ENCODE peak calls at places on chromosome 9, in seven cellular contexts. B, L, N, J, Y, V and X are unnamed samples.

GRCh38 chr9:3875371-3876132 is 349.8 kb upstream of the RFX3 start:
- DNase-seq in B (no peak), L (no peak), N (no peak), J (peak), Y (no peak), V (no peak), X (no peak)

GRCh38 chr9:121929893-121930875 is 162.9 kb downstream of the TTLL11 start:
- DNase-seq in B (no peak), L (peak), N (no peak), J (no peak), Y (no peak), V (no peak), X (no peak)

GRCh38 chr9:86598411-86599239 is 244.4 kb upstream of the TUT7 start:
- DNase-seq in B (no peak), L (no peak), N (no peak), J (no peak), Y (no peak), V (no peak), X (peak)

GRCh38 chr9:117460743-117461142 is 45.9 kb upstream of the ASTN2 start:
- DNase-seq in B (no peak), L (no peak), N (no peak), J (no peak), Y (no peak), V (no peak), X (no peak)

GRCh38 chr9:137058651-137059234 is 4.9 kb upstream of the ENTPD2 start:
- DNase-seq in B (no peak), L (peak), N (no peak), J (no peak), Y (no peak), V (no peak), X (no peak)

GRCh38 chr9:137114613-137115393 is at the start of gene DPP7:
- DNase-seq in B (peak), L (peak), N (peak), J (peak), Y (peak), V (peak), X (no peak)

GRCh38 chr9:15824310-15824709 is 271.5 kb downstream of the CCDC171 start:
- DNase-seq in B (no peak), L (peak), N (no peak), J (peak), Y (no peak), V (no peak), X (no peak)

GRCh38 chr9:98383758-98384157 is 128.3 kb upstream of the TBC1D2 start:
- DNase-seq in B (no peak), L (no peak), N (no peak), J (peak), Y (no peak), V (no peak), X (no peak)

GRCh38 chr9:110427497-110428104 is 89.9 kb upstream of the TXNDC8 start:
- DNase-seq in B (peak), L (peak), N (no peak), J (peak), Y (peak), V (no peak), X (no peak)

GRCh38 chr9:111857555-111858211 is 38.9 kb upstream of the UGCG start:
- DNase-seq in B (no peak), L (peak), N (no peak), J (no peak), Y (no peak), V (no peak), X (no peak)

GRCh38 chr9:134671341-134672113 is 29.9 kb downstream of the COL5A1 start:
- DNase-seq in B (no peak), L (no peak), N (no peak), J (no peak), Y (peak), V (peak), X (no peak)

GRCh38 chr9:2461886-2462285 is 159.7 kb upstream of the VLDLR start:
- DNase-seq in B (no peak), L (no peak), N (no peak), J (no peak), Y (no peak), V (no peak), X (no peak)

GRCh38 chr9:96417610-96418073 is 528 bp downstream of the ZNF367 start:
- DNase-seq in B (no peak), L (no peak), N (no peak), J (no peak), Y (no peak), V (no peak), X (no peak)

GRCh38 chr9:134314950-134315715 is 11.1 kb upstream of the RXRA start:
- DNase-seq in B (no peak), L (no peak), N (no peak), J (no peak), Y (no peak), V (peak), X (no peak)

GRCh38 chr9:16768816-16769215 is 101.7 kb downstream of the BNC2 start:
- DNase-seq in B (no peak), L (peak), N (no peak), J (no peak), Y (no peak), V (no peak), X (no peak)

GRCh38 chr9:133703571-133704399 is 34.4 kb downstream of the SARDH start:
- DNase-seq in B (no peak), L (no peak), N (no peak), J (no peak), Y (no peak), V (peak), X (no peak)

GRCh38 chr9:89677696-89678393 is 73.0 kb downstream of the GADD45G start:
- DNase-seq in B (peak), L (no peak), N (no peak), J (no peak), Y (no peak), V (peak), X (no peak)

GRCh38 chr9:122904466-122904822 is 715 bp downstream of the RC3H2 start:
- DNase-seq in B (no peak), L (peak), N (no peak), J (peak), Y (no peak), V (no peak), X (no peak)

GRCh38 chr9:133125706-133126696 is 5.0 kb upstream of the RALGDS start:
- DNase-seq in B (peak), L (peak), N (no peak), J (peak), Y (peak), V (peak), X (no peak)

GRCh38 chr9:76987594-76988200 is 31.8 kb upstream of the FOXB2 start:
- DNase-seq in B (no peak), L (peak), N (no peak), J (peak), Y (no peak), V (no peak), X (no peak)

GRCh38 chr9:135797507-135798302 is 95.7 kb downstream of the KCNT1 start:
- DNase-seq in B (peak), L (peak), N (no peak), J (peak), Y (no peak), V (peak), X (no peak)

GRCh38 chr9:16526380-16526779 is 344.1 kb downstream of the BNC2 start:
- DNase-seq in B (no peak), L (no peak), N (no peak), J (peak), Y (no peak), V (no peak), X (no peak)

GRCh38 chr9:90019596-90019995 is 414.8 kb downstream of the GADD45G start:
- DNase-seq in B (no peak), L (no peak), N (no peak), J (no peak), Y (no peak), V (no peak), X (no peak)

GRCh38 chr9:131578778-131579504 is 33.6 kb downstream of the PRRT1B start:
- DNase-seq in B (peak), L (peak), N (no peak), J (no peak), Y (no peak), V (peak), X (no peak)

GRCh38 chr9:87750726-87751125 is 24.8 kb downstream of the CTSL start:
- DNase-seq in B (no peak), L (no peak), N (no peak), J (no peak), Y (no peak), V (no peak), X (no peak)

GRCh38 chr9:133589454-133590227 is 19.5 kb downstream of the FAM163B start:
- DNase-seq in B (no peak), L (no peak), N (no peak), J (no peak), Y (no peak), V (no peak), X (no peak)

GRCh38 chr9:18896531-18897179 is 136.4 kb downstream of the SAXO1 start:
- DNase-seq in B (no peak), L (peak), N (no peak), J (no peak), Y (no peak), V (no peak), X (no peak)

GRCh38 chr9:88604836-88605499 is 70.0 kb downstream of the NXNL2 start:
- DNase-seq in B (no peak), L (no peak), N (no peak), J (no peak), Y (no peak), V (no peak), X (no peak)

GRCh38 chr9:72382405-72382804 is 17.4 kb upstream of the ZFAND5 start:
- DNase-seq in B (no peak), L (no peak), N (no peak), J (peak), Y (no peak), V (no peak), X (no peak)

GRCh38 chr9:117437283-117437682 is 22.4 kb upstream of the ASTN2 start:
- DNase-seq in B (no peak), L (no peak), N (no peak), J (no peak), Y (no peak), V (no peak), X (no peak)

GRCh38 chr9:95092321-95093072 is 225.0 kb downstream of the FANCC start:
- DNase-seq in B (no peak), L (peak), N (no peak), J (peak), Y (no peak), V (peak), X (no peak)

GRCh38 chr9:99173570-99174504 is 47.9 kb downstream of the ALG2 start:
- DNase-seq in B (no peak), L (no peak), N (no peak), J (no peak), Y (no peak), V (no peak), X (peak)

GRCh38 chr9:71643330-71643729 is 125.0 kb downstream of the CEMIP2 start:
- DNase-seq in B (no peak), L (no peak), N (no peak), J (no peak), Y (no peak), V (no peak), X (no peak)

GRCh38 chr9:126698251-126698650 is 84.5 kb downstream of the LMX1B start:
- DNase-seq in B (no peak), L (no peak), N (no peak), J (no peak), Y (no peak), V (peak), X (no peak)

GRCh38 chr9:117073539-117074336 is 341.1 kb downstream of the ASTN2 start:
- DNase-seq in B (peak), L (peak), N (no peak), J (no peak), Y (no peak), V (no peak), X (no peak)

GRCh38 chr9:36592801-36593583 is 20.3 kb downstream of the MELK start:
- DNase-seq in B (no peak), L (no peak), N (no peak), J (peak), Y (no peak), V (no peak), X (no peak)

GRCh38 chr9:71680189-71680983 is 87.9 kb downstream of the CEMIP2 start:
- DNase-seq in B (no peak), L (no peak), N (no peak), J (peak), Y (no peak), V (no peak), X (no peak)

GRCh38 chr9:12922209-12922914 is 147.5 kb downstream of the LURAP1L start:
- DNase-seq in B (no peak), L (no peak), N (no peak), J (no peak), Y (no peak), V (no peak), X (no peak)
- TF ChIP-seq POLR2A in B (no peak), L (no peak), N (no peak), J (no peak), Y (no peak), V (no peak), X (no peak)

GRCh38 chr9:6757132-6757987 is at the start of gene KDM4C:
- DNase-seq in B (peak), L (peak), N (peak), J (peak), Y (peak), V (peak), X (peak)
- H3K4me3 ChIP-seq in B (peak), L (peak), N (peak), J (peak), Y (peak), V (peak), X (peak)

DNA sequence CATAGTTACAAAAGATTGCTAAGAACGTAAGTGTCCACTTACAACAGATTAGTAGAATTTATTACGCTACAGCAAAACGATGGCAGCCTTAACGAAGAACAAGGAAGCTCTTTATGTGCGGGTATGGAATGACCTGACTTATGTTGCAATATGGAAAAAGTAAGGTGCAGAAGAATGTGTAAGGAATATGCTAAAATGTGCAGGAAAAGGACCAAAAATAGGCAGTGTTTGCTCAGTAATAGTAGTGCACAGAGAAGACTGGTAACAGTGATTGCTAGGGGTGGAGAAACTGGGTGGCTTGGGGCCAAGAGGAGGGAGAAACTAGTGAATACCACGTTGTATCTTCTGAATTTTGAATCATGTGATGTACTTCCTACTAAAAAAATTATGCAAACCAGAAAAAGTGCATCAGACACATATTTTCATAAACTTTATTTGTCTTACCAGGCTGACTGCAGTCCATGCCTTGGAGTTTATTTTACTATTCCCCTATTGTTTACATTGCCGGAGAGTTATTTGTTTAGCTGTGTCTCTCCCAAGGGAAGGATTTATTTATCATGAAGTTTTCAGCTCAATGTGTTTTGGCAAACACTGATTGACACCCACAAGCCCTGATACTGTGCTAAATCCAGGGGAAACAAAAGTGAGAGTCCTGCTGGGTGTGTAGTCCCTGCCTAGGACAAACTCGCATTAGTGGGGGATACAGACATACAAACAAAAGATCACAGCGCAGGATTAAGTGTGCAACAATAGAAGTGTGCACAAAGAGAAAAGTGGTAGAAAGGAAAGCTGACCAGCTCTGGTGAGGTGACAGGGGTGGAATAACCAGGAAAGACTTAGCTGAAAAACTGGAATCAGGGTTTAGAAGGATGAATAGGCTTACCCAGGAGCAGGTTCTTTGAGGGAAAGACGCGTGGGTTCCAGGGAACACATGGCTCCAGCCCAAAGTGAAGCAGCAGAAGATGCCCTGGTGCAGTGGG is 33.9 kb upstream of the ZNF484 start:
- DNase-seq in B (peak), L (no peak), N (no peak), J (peak), Y (no peak), V (no peak), X (no peak)
- TF ChIP-seq POLR2A in B (no peak), L (no peak), N (no peak), J (no peak), Y (no peak), V (no peak), X (no peak)

DNA sequence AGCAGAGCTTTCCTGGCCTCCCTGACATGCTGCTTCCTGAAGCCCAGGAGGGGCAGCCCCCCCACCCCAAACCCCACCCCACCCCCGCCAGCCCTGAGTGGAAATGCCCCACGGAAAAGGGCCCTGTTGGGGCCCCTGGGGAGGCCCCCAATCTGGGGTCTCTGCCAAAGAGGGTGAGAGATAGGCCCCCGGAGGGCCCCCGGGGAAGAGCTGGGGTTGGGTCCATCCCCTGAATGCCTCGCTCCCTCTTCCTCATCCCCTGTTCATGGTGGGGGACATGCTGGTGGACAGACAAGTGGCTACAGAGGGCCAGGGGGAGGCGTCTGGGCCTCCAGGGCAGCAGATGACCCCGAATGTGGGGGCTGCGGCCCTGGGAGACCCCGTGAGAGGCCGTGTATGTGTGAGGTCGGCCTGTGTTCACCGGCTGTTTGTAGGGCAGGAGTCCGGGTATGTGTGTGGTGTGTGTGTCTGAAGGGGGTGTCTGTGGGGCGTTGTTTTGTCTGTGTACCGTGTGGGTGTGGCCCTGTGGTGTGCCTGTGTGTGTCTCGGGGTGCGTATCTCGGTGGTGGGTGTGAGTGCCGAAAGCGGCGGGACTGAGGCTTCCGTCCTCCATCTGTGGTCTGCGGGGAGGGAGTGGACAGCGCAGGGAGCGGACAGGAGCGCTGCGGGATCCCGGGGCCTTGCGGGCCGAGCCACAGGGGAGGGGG is 11.3 kb downstream of the C9orf50 start:
- DNase-seq in B (no peak), L (peak), N (no peak), J (no peak), Y (peak), V (peak), X (no peak)
- H3K4me3 ChIP-seq in B (no peak), L (no peak), N (peak), J (no peak), Y (peak), V (peak), X (peak)

GRCh38 chr9:107486674-107487520 is 2.7 kb downstream of the KLF4 start:
- DNase-seq in B (no peak), L (no peak), N (no peak), J (no peak), Y (peak), V (peak), X (no peak)
- TF ChIP-seq POLR2A in B (no peak), L (no peak), N (no peak), J (no peak), Y (no peak), V (no peak), X (no peak)

GRCh38 chr9:129675656-129676055 is 10.2 kb downstream of the PRRX2 start:
- DNase-seq in B (no peak), L (no peak), N (no peak), J (no peak), Y (no peak), V (no peak), X (no peak)
- H3K4me3 ChIP-seq in B (no peak), L (no peak), N (no peak), J (no peak), Y (no peak), V (no peak), X (no peak)

GRCh38 chr9:35070823-35071813 is 1.3 kb downstream of the VCP start:
- DNase-seq in B (peak), L (peak), N (no peak), J (peak), Y (no peak), V (no peak), X (no peak)

GRCh38 chr9:35071814-35072460 is 488 bp downstream of the VCP start:
- DNase-seq in B (peak), L (peak), N (peak), J (peak), Y (peak), V (peak), X (peak)

GRCh38 chr9:35073276-35073607 is 817 bp upstream of the VCP start:
- DNase-seq in B (no peak), L (no peak), N (no peak), J (peak), Y (no peak), V (no peak), X (no peak)

GRCh38 chr9:35074141-35074540 is 1.7 kb upstream of the VCP start:
- DNase-seq in B (no peak), L (no peak), N (no peak), J (no peak), Y (no peak), V (no peak), X (no peak)

GRCh38 chr9:35072461-35073275 is at the start of gene VCP:
- DNase-seq in B (peak), L (peak), N (peak), J (peak), Y (peak), V (peak), X (peak)
- TF ChIP-seq POLR2A in B (peak), L (peak), N (peak), J (peak), Y (peak), V (peak), X (peak)

GRCh38 chr9:112861155-112861554 is 29.5 kb downstream of the SLC46A2 start:
- DNase-seq in B (no peak), L (peak), N (no peak), J (no peak), Y (no peak), V (no peak), X (no peak)

GRCh38 chr9:112858625-112859147 is 32.0 kb downstream of the SLC46A2 start:
- DNase-seq in B (no peak), L (peak), N (no peak), J (peak), Y (no peak), V (no peak), X (no peak)

GRCh38 chr9:112858005-112858404 is 32.7 kb downstream of the SLC46A2 start:
- DNase-seq in B (no peak), L (no peak), N (no peak), J (no peak), Y (no peak), V (no peak), X (no peak)

GRCh38 chr9:112861638-112862555 is 28.8 kb downstream of the SLC46A2 start:
- DNase-seq in B (no peak), L (peak), N (no peak), J (peak), Y (no peak), V (no peak), X (no peak)

GRCh38 chr9:112860466-112860865 is 30.2 kb downstream of the SLC46A2 start:
- DNase-seq in B (no peak), L (no peak), N (no peak), J (no peak), Y (no peak), V (no peak), X (no peak)
- H3K4me3 ChIP-seq in B (no peak), L (no peak), N (no peak), J (no peak), Y (no peak), V (no peak), X (no peak)